ENCODE peak calls at places on chromosome 2, in five cellular contexts. X, H, F, V and C are unnamed samples.

GRCh38 chr2:153163055-153163454 is 315.5 kb downstream of the RPRM start:
- DNase-seq in V (no peak), H (no peak), F (peak; percentile 53), X (no peak), C (peak; percentile 15)

GRCh38 chr2:227163998-227164744 is at the start of the genes COL4A3 and COL4A4:
- DNase-seq in H (peak; percentile 59), F (peak; percentile 61), X (no peak), V (peak; percentile 30), C (no peak)

GRCh38 chr2:109129356-109129920 is 433 bp downstream of the SH3RF3 start:
- DNase-seq in X (no peak), H (peak; percentile 9), F (no peak), V (peak; percentile 57), C (no peak)

GRCh38 chr2:230852113-230852512 is 12.6 kb upstream of the ITM2C start:
- DNase-seq in X (no peak), H (no peak), V (no peak), F (no peak), C (no peak)

GRCh38 chr2:21715865-21716264 is 592.1 kb downstream of the TDRD15 start:
- DNase-seq in X (no peak), H (no peak), F (no peak), V (no peak), C (no peak)

GRCh38 chr2:191001032-191001431 is 12.9 kb downstream of the STAT1 start:
- DNase-seq in V (no peak), H (no peak), X (no peak), F (no peak), C (no peak)

GRCh38 chr2:144349674-144350073 is 170.2 kb downstream of the ZEB2 start:
- DNase-seq in H (no peak), F (no peak), V (no peak), X (no peak), C (no peak)

GRCh38 chr2:128410758-128411215 is 92.1 kb upstream of the HS6ST1 start:
- DNase-seq in X (no peak), H (no peak), F (no peak), V (no peak), C (no peak)

GRCh38 chr2:155842103-155842502 is 490.4 kb downstream of the NR4A2 start:
- DNase-seq in F (no peak), H (no peak), V (no peak), X (no peak), C (no peak)

GRCh38 chr2:150735894-150736498 is 248.5 kb upstream of the RND3 start:
- DNase-seq in F (no peak), X (no peak), V (no peak), H (no peak), C (no peak)

GRCh38 chr2:129024796-129025195 is 706.1 kb upstream of the HS6ST1 start:
- DNase-seq in X (no peak), V (no peak), F (no peak), H (no peak), C (no peak)

GRCh38 chr2:43314299-43314927 is 88.0 kb upstream of the ZFP36L2 start:
- DNase-seq in V (no peak), H (no peak), F (no peak), X (no peak), C (no peak)

GRCh38 chr2:63436488-63436887 is 151.8 kb downstream of the WDPCP start:
- DNase-seq in F (no peak), V (no peak), H (no peak), X (no peak), C (no peak)

GRCh38 chr2:69306612-69306896 is 80.5 kb downstream of the GFPT1 start:
- DNase-seq in X (no peak), F (no peak), V (no peak), H (no peak), C (no peak)

GRCh38 chr2:169712791-169713227 is 18.5 kb downstream of the PHOSPHO2 start:
- DNase-seq in V (no peak), F (no peak), X (no peak), H (no peak), C (no peak)

GRCh38 chr2:63581266-63581961 is 6.9 kb downstream of the WDPCP start:
- DNase-seq in X (no peak), H (no peak), F (no peak), V (no peak), C (no peak)

GRCh38 chr2:27831279-27832050 is 58.7 kb downstream of the RBKS start:
- DNase-seq in X (no peak), H (no peak), F (no peak), V (no peak), C (no peak)

GRCh38 chr2:46365913-46366674 is 68.9 kb downstream of the EPAS1 start:
- DNase-seq in X (no peak), V (no peak), H (no peak), F (no peak), C (no peak)

GRCh38 chr2:19256239-19256638 is 102.2 kb downstream of the OSR1 start:
- DNase-seq in V (no peak), F (peak; percentile 13), X (no peak), H (no peak), C (no peak)

GRCh38 chr2:72927619-72928537 is 10.6 kb downstream of the EMX1 start:
- DNase-seq in V (no peak), H (peak; percentile 25), X (no peak), F (no peak), C (no peak)

GRCh38 chr2:46008082-46008870 is 288.9 kb upstream of the EPAS1 start:
- DNase-seq in X (no peak), V (no peak), H (no peak), F (no peak), C (no peak)

GRCh38 chr2:239756392-239757153 is 268.6 kb downstream of the NDUFA10 start:
- DNase-seq in H (no peak), X (no peak), F (no peak), V (no peak), C (no peak)

GRCh38 chr2:173990970-173991819 is 26.0 kb upstream of the SP3 start:
- DNase-seq in X (no peak), V (no peak), F (no peak), H (peak; percentile 47), C (peak; percentile 60)

GRCh38 chr2:143357956-143358355 is 228.7 kb downstream of the ARHGAP15 start:
- DNase-seq in V (no peak), X (no peak), H (no peak), F (no peak), C (no peak)

GRCh38 chr2:40244251-40245010 is 207.5 kb downstream of the SLC8A1 start:
- DNase-seq in X (no peak), H (no peak), F (peak; percentile 33), V (no peak), C (peak; percentile 75)

GRCh38 chr2:38116762-38117161 is 40.8 kb upstream of the CYP1B1 start:
- DNase-seq in X (no peak), V (no peak), H (no peak), F (no peak), C (no peak)

GRCh38 chr2:29009711-29010677 is 28.9 kb downstream of the TOGARAM2 start:
- DNase-seq in X (no peak), F (no peak), V (no peak), H (no peak), C (no peak)

GRCh38 chr2:8279506-8279905 is 402.4 kb upstream of the ID2 start:
- DNase-seq in V (no peak), H (no peak), F (no peak), X (no peak), C (no peak)

GRCh38 chr2:36587091-36587490 is 10.9 kb downstream of the FEZ2 start:
- DNase-seq in V (no peak), F (no peak), X (no peak), H (no peak), C (no peak)

GRCh38 chr2:218853766-218854165 is 5.8 kb upstream of the WNT6 start:
- DNase-seq in F (no peak), H (no peak), X (no peak), V (no peak), C (no peak)

GRCh38 chr2:228180126-228181097 is 1.1 kb downstream of the SPHKAP start:
- DNase-seq in F (no peak), H (no peak), V (no peak), X (no peak), C (no peak)

GRCh38 chr2:4873328-4873727 is 818.9 kb upstream of the SOX11 start:
- DNase-seq in X (no peak), V (no peak), F (no peak), H (no peak), C (no peak)

GRCh38 chr2:241300000-241300399 is 15.5 kb downstream of the HDLBP start:
- DNase-seq in X (no peak), H (no peak), F (no peak), V (no peak), C (no peak)

GRCh38 chr2:235511187-235511661 is 17.4 kb downstream of the AGAP1 start:
- DNase-seq in F (peak; percentile 50), V (no peak), H (no peak), X (no peak), C (no peak)

GRCh38 chr2:191064590-191064989 is 50.6 kb upstream of the STAT1 start:
- DNase-seq in X (no peak), F (no peak), V (no peak), H (no peak), C (no peak)